ENCODE peak calls at places on chromosomes 13 and 19, in seven cellular contexts. G is CD8-positive, alpha-beta memory T cell; I is testis; S is PC-3; H is kidney; Z is CD8-positive, alpha-beta T cell; F is tibial nerve. O is an unnamed sample.

GRCh38 chr19:3606690-3607289 is at the start of gene TBXA2R:
- DNase-seq in G (peak; percentile 32), I (peak; percentile 84), S (peak; percentile 59), H (peak; percentile 83), Z (peak; percentile 49), F (peak; percentile 78), O (peak; percentile 21)

GRCh38 chr19:7739211-7739752 is 7.4 kb upstream of the CLEC4G start:
- DNase-seq in G (no peak), I (no peak), S (no peak), H (no peak), Z (no peak), F (no peak), O (no peak)

GRCh38 chr13:100510208-100510997 is 78.2 kb downstream of the GGACT start:
- DNase-seq in G (no peak), I (no peak), S (no peak), H (no peak), Z (no peak), F (no peak), O (no peak)

GRCh38 chr19:41945135-41945766 is 13.9 kb downstream of the RABAC1 start:
- DNase-seq in G (peak; percentile 97), I (no peak), S (no peak), H (no peak), Z (peak; percentile 83), F (no peak), O (peak; percentile 90)

GRCh38 chr13:30927595-30927994 is 4.9 kb upstream of the TEX26 start:
- DNase-seq in G (no peak), I (no peak), S (no peak), H (no peak), Z (no peak), F (no peak), O (no peak)

GRCh38 chr19:7318176-7318575 is 24.0 kb upstream of the INSR start:
- DNase-seq in G (no peak), I (no peak), S (no peak), H (no peak), Z (no peak), F (no peak), O (no peak)

GRCh38 chr19:49677232-49677881 is at the start of gene PRMT1:
- DNase-seq in G (peak; percentile 62), I (no peak), S (peak; percentile 47), H (peak; percentile 90), Z (peak; percentile 24), F (no peak), O (peak; percentile 73)

GRCh38 chr19:46056536-46056935 is 15.7 kb upstream of the IGFL4 start:
- DNase-seq in G (no peak), I (no peak), S (no peak), H (no peak), Z (no peak), F (no peak), O (no peak)

GRCh38 chr19:4409123-4409933 is 6.9 kb downstream of the CHAF1A start:
- DNase-seq in G (no peak), I (no peak), S (no peak), H (no peak), Z (no peak), F (no peak), O (no peak)

GRCh38 chr19:32824906-32825608 is 44.5 kb downstream of the SLC7A9 start:
- DNase-seq in G (no peak), I (no peak), S (no peak), H (no peak), Z (no peak), F (no peak), O (no peak)

GRCh38 chr19:3184847-3185481 is 766 bp upstream of the NCLN start:
- DNase-seq in G (no peak), I (peak; percentile 94), S (no peak), H (no peak), Z (no peak), F (peak; percentile 51), O (no peak)

GRCh38 chr19:14056741-14057356 is 5.0 kb downstream of the PALM3 start:
- DNase-seq in G (no peak), I (no peak), S (no peak), H (no peak), Z (no peak), F (no peak), O (no peak)

GRCh38 chr13:40402931-40403412 is 263.5 kb downstream of the FOXO1 start:
- DNase-seq in G (no peak), I (no peak), S (peak; percentile 59), H (no peak), Z (no peak), F (no peak), O (no peak)

GRCh38 chr13:48819889-48820288 is 155.8 kb upstream of the FNDC3A start:
- DNase-seq in G (no peak), I (no peak), S (peak; percentile 55), H (no peak), Z (no peak), F (no peak), O (no peak)

GRCh38 chr13:46134961-46135522 is 30.2 kb upstream of the CPB2 start:
- DNase-seq in G (no peak), I (no peak), S (peak; percentile 92), H (no peak), Z (no peak), F (no peak), O (no peak)

GRCh38 chr13:102399791-102400618 is 1.8 kb downstream of the FGF14 start:
- DNase-seq in G (peak; percentile 11), I (peak; percentile 14), S (no peak), H (peak; percentile 71), Z (no peak), F (no peak), O (peak; percentile 8)

GRCh38 chr19:10412257-10412977 is 7.9 kb upstream of the PDE4A start:
- DNase-seq in G (peak; percentile 60), I (no peak), S (no peak), H (no peak), Z (no peak), F (no peak), O (peak; percentile 68)

GRCh38 chr19:7333198-7334118 is 15.3 kb upstream of the ARHGEF18 start:
- DNase-seq in G (no peak), I (peak; percentile 91), S (peak; percentile 20), H (no peak), Z (no peak), F (no peak), O (no peak)

GRCh38 chr13:42272115-42272756 is at the start of gene AKAP11:
- DNase-seq in G (no peak), I (peak; percentile 57), S (peak; percentile 18), H (no peak), Z (peak; percentile 24), F (no peak), O (no peak)

GRCh38 chr19:18489627-18490184 is 32.2 kb downstream of the ELL start:
- DNase-seq in G (no peak), I (no peak), S (no peak), H (no peak), Z (no peak), F (no peak), O (no peak)

GRCh38 chr13:47696677-47697076 is 304.4 kb downstream of the SUCLA2 start:
- DNase-seq in G (no peak), I (no peak), S (no peak), H (no peak), Z (no peak), F (no peak), O (no peak)
- H3K9me3 ChIP-seq in G (no peaks in the 10 kb centered on the region), I (no peaks in the 10 kb centered on the region), S (no peaks in the 10 kb centered on the region), H (no peaks in the 10 kb centered on the region), Z (no peaks in the 10 kb centered on the region), F (no peaks in the 10 kb centered on the region), O (no peaks in the 10 kb centered on the region)

GRCh38 chr19:15184776-15185175 is 16.0 kb downstream of the NOTCH3 start:
- DNase-seq in G (no peak), I (no peak), S (no peak), H (no peak), Z (no peak), F (no peak), O (no peak)
- H3K36me3 ChIP-seq in G (no peaks in the 10 kb centered on the region), I (no peaks in the 10 kb centered on the region), S (no peaks in the 10 kb centered on the region), H (peaks cover 7% of the 10 kb centered on the region), Z (no peaks in the 10 kb centered on the region), F (peaks cover 17% of the 10 kb centered on the region), O (no peaks in the 10 kb centered on the region)

GRCh38 chr19:15292140-15292539 is 40.2 kb downstream of the BRD4 start:
- DNase-seq in G (no peak), I (no peak), S (no peak), H (no peak), Z (no peak), F (no peak), O (no peak)
- H3K4me1 ChIP-seq in G (peaks cover 96% of the 10 kb centered on the region), I (peaks cover 68% of the 10 kb centered on the region), S (peaks cover 10% of the 10 kb centered on the region), H (peaks cover 56% of the 10 kb centered on the region), Z (peaks cover 94% of the 10 kb centered on the region), F (peaks cover 7% of the 10 kb centered on the region), O (peaks cover 98% of the 10 kb centered on the region)

DNA sequence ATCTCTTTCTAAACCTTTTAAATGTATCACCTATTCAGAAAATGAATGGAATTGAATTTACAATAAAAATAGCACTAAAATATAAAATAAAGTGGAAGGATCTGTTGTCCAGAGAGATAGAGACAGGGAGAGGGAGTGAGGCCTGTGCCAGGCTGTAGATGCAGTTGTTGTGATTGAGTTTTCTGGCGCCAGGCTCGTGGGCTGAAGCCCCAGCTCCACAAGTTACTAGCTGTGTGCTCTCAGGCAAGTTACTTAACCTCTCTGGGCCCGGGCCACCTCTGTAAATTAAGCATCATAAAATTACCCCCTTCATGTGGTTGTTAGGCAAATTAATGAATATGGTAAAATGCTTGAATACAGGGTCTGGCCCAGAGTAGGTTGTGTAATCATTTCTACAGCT is 52.3 kb upstream of the USP29 start:
- DNase-seq in G (no peak), I (no peak), S (no peak), H (no peak), Z (no peak), F (no peak), O (no peak)
- H3K9me3 ChIP-seq in G (peaks cover 4% of the 10 kb centered on the region), I (no peaks in the 10 kb centered on the region), S (peaks cover 3% of the 10 kb centered on the region), H (no peaks in the 10 kb centered on the region), Z (no peaks in the 10 kb centered on the region), F (no peaks in the 10 kb centered on the region), O (peaks cover 56% of the 10 kb centered on the region)

GRCh38 chr19:21166436-21166835 is 24.6 kb downstream of the ZNF431 start:
- DNase-seq in G (no peak), I (no peak), S (no peak), H (no peak), Z (no peak), F (no peak), O (no peak)
- H3K36me3 ChIP-seq in G (peaks cover 16% of the 10 kb centered on the region), I (no peaks in the 10 kb centered on the region), S (peaks cover 74% of the 10 kb centered on the region), H (no peaks in the 10 kb centered on the region), Z (peaks cover 23% of the 10 kb centered on the region), F (peaks cover 75% of the 10 kb centered on the region), O (peaks cover 77% of the 10 kb centered on the region)

GRCh38 chr13:109385161-109385560 is 401.2 kb downstream of the IRS2 start:
- DNase-seq in G (no peak), I (no peak), S (no peak), H (no peak), Z (no peak), F (no peak), O (no peak)
- H3K4me1 ChIP-seq in G (no peaks in the 10 kb centered on the region), I (no peaks in the 10 kb centered on the region), S (no peaks in the 10 kb centered on the region), H (no peaks in the 10 kb centered on the region), Z (no peaks in the 10 kb centered on the region), F (no peaks in the 10 kb centered on the region), O (no peaks in the 10 kb centered on the region)

O was measured in CD4-positive, CD25-positive, alpha-beta regulatory T cell.